ENCODE peak calls at places on chromosomes 16 and 17, in seven cellular contexts. S, A, L, Z, T, X and F are unnamed samples.

GRCh38 chr17:64147110-64148016 is 17.4 kb upstream of the ERN1 start:
- DNase-seq in S (no peak), A (peak), L (no peak), Z (no peak), T (no peak), X (peak), F (peak)

GRCh38 chr16:56993204-56993603 is 3.8 kb downstream of the NLRC5 start:
- DNase-seq in S (no peak), A (peak), L (no peak), Z (no peak), T (no peak), X (no peak), F (no peak)

GRCh38 chr17:6166492-6167179 is 96.5 kb downstream of the WSCD1 start:
- DNase-seq in S (no peak), A (no peak), L (no peak), Z (no peak), T (peak), X (no peak), F (no peak)

GRCh38 chr16:60166111-60166510 is 1432.0 kb upstream of the GOT2 start:
- DNase-seq in S (no peak), A (no peak), L (no peak), Z (no peak), T (no peak), X (no peak), F (no peak)

GRCh38 chr16:2147981-2148671 is at the start of gene RAB26:
- DNase-seq in S (peak), A (peak), L (peak), Z (peak), T (peak), X (peak), F (peak)

GRCh38 chr17:75654176-75654575 is 12.8 kb downstream of the RECQL5 start:
- DNase-seq in S (no peak), A (no peak), L (no peak), Z (peak), T (no peak), X (no peak), F (no peak)

GRCh38 chr17:77826132-77826873 is 132.2 kb upstream of the TNRC6C start:
- DNase-seq in S (no peak), A (no peak), L (no peak), Z (no peak), T (no peak), X (no peak), F (no peak)

GRCh38 chr17:42421479-42422332 is 1.4 kb downstream of the CAVIN1 start:
- DNase-seq in S (peak), A (no peak), L (peak), Z (no peak), T (peak), X (peak), F (peak)

GRCh38 chr17:68909066-68909465 is 46.1 kb downstream of the ABCA8 start:
- DNase-seq in S (peak), A (peak), L (peak), Z (no peak), T (no peak), X (peak), F (peak)

GRCh38 chr17:27898096-27898495 is 4.9 kb upstream of the LYRM9 start:
- DNase-seq in S (no peak), A (no peak), L (no peak), Z (no peak), T (no peak), X (no peak), F (no peak)

GRCh38 chr16:78551487-78552085 is 452.1 kb downstream of the WWOX start:
- DNase-seq in S (no peak), A (no peak), L (no peak), Z (no peak), T (no peak), X (no peak), F (no peak)

GRCh38 chr16:31088459-31089183 is at the start of gene PRSS53:
- DNase-seq in S (no peak), A (no peak), L (no peak), Z (no peak), T (peak), X (no peak), F (no peak)

GRCh38 chr16:47018223-47018891 is 44.9 kb upstream of the DNAJA2 start:
- DNase-seq in S (no peak), A (peak), L (no peak), Z (peak), T (peak), X (peak), F (peak)

GRCh38 chr17:79612468-79613194 is 1.8 kb upstream of the RBFOX3 start:
- DNase-seq in S (no peak), A (peak), L (no peak), Z (no peak), T (peak), X (peak), F (peak)

GRCh38 chr17:64319531-64319930 is 56.5 kb upstream of the TEX2 start:
- DNase-seq in S (no peak), A (no peak), L (no peak), Z (no peak), T (no peak), X (no peak), F (no peak)

GRCh38 chr17:9937164-9937835 is 32.2 kb upstream of the RCVRN start:
- DNase-seq in S (peak), A (peak), L (peak), Z (peak), T (no peak), X (no peak), F (no peak)

GRCh38 chr16:68491576-68491950 is 43.3 kb upstream of the SMPD3 start:
- DNase-seq in S (no peak), A (no peak), L (no peak), Z (no peak), T (no peak), X (no peak), F (no peak)

GRCh38 chr16:77763994-77764393 is 24.4 kb upstream of the VAT1L start:
- DNase-seq in S (no peak), A (no peak), L (no peak), Z (no peak), T (no peak), X (no peak), F (no peak)

GRCh38 chr17:79573196-79573929 is 37.5 kb downstream of the RBFOX3 start:
- DNase-seq in S (no peak), A (no peak), L (no peak), Z (peak), T (no peak), X (no peak), F (no peak)

GRCh38 chr16:68668266-68668665 is 23.2 kb downstream of the CDH3 start:
- DNase-seq in S (no peak), A (no peak), L (no peak), Z (no peak), T (no peak), X (no peak), F (no peak)

GRCh38 chr17:35742896-35743477 is 10.1 kb downstream of the GAS2L2 start:
- DNase-seq in S (no peak), A (no peak), L (no peak), Z (peak), T (no peak), X (no peak), F (no peak)

GRCh38 chr16:46746821-46747776 is 1.0 kb downstream of the MYLK3 start:
- DNase-seq in S (no peak), A (no peak), L (peak), Z (no peak), T (peak), X (peak), F (no peak)

GRCh38 chr16:49827806-49828428 is 28.0 kb downstream of the ZNF423 start:
- DNase-seq in S (peak), A (no peak), L (peak), Z (no peak), T (no peak), X (no peak), F (peak)

GRCh38 chr16:59633996-59634579 is 900.0 kb upstream of the GOT2 start:
- DNase-seq in S (no peak), A (peak), L (no peak), Z (no peak), T (peak), X (no peak), F (no peak)

GRCh38 chr17:48625502-48626201 is 506 bp downstream of the HOXB9 start:
- DNase-seq in S (no peak), A (no peak), L (no peak), Z (no peak), T (peak), X (peak), F (no peak)

GRCh38 chr17:78185981-78186688 is 717 bp downstream of the TK1 start:
- DNase-seq in S (peak), A (no peak), L (peak), Z (no peak), T (peak), X (no peak), F (no peak)

GRCh38 chr16:14284930-14285541 is 213.9 kb downstream of the MRTFB start:
- DNase-seq in S (peak), A (peak), L (no peak), Z (peak), T (no peak), X (no peak), F (peak)

DNA sequence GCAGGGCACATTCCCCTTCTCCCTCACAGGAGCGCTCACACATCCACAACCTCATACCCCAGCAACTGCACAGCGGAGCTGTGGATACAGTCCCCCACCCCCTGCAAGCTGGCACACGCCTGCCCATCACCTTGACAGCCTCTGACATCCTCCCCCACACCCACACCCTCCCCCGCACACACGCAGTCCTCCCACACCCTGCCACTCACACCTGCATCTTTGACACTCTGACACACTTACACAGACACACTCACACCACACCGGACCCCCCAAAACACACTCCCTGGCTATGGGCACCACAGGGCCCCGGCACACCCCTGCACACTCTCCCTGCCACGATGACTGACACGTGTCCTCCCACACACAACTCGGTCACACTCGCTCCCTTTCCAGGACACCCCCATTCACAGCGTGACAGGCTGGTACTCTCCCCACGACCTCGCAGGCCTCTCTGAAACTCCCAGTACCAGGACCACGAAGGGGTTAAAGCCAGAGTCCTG is 531 bp upstream of the PPP1R1B start:
- DNase-seq in S (no peak), A (no peak), L (no peak), Z (no peak), T (no peak), X (no peak), F (no peak)
- H3K4me3 ChIP-seq in S (no peak), A (no peak), L (no peak), Z (no peak), T (no peak), X (no peak), F (no peak)

GRCh38 chr17:66043419-66043818 is 148.5 kb downstream of the CEP112 start:
- DNase-seq in S (no peak), A (no peak), L (no peak), Z (no peak), T (no peak), X (no peak), F (no peak)
- H3K4me3 ChIP-seq in S (no peak), A (no peak), L (no peak), Z (no peak), T (no peak), X (no peak), F (no peak)

DNA sequence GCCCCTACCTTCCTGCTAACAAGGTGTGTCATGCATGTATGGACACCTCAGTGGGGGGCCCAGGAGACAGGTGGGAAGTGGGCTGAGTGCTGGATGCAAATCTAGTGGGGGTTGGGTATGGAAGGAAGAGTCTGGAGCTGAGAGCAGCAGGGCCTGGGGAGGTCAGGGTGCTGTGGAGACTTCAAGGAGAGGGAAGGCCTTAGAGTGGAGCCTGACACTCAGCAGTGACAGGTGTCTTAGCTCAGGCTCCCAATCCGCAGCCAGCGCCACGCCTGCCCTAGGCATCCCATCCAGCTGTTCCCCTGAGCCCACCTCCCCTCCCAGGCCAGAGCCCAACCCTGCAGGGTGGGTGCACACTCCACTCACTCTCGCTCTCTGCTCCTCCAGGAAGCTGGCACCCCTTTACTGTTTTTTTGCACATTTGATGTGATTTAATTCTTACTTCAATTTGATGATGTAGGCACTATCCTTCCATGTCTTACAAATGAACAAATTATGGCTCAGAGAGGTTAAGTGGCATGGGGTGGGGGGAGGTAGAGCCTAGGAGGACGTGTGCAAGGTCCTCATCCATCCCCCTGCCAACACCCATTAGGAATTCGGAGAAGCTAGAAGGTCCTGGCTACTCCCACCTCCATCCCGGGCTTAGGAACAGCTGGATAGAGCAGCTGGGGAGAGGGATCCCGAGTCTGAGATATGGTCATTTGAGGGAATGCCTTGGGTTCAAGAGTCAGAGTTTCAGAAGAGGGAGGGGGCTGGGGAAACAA is 2.2 kb downstream of the FAM171A2 start:
- DNase-seq in S (no peak), A (no peak), L (no peak), Z (no peak), T (peak), X (no peak), F (no peak)
- H3K4me3 ChIP-seq in S (no peak), A (no peak), L (no peak), Z (no peak), T (no peak), X (no peak), F (no peak)

GRCh38 chr17:81097943-81098308 is 63.0 kb downstream of the BAIAP2 start:
- DNase-seq in S (peak), A (peak), L (no peak), Z (peak), T (peak), X (no peak), F (no peak)

GRCh38 chr17:81095608-81095888 is 60.6 kb downstream of the BAIAP2 start:
- DNase-seq in S (no peak), A (no peak), L (no peak), Z (no peak), T (no peak), X (no peak), F (no peak)

GRCh38 chr17:81097134-81097942 is 62.4 kb downstream of the BAIAP2 start:
- DNase-seq in S (peak), A (peak), L (peak), Z (peak), T (peak), X (no peak), F (peak)

GRCh38 chr17:81094744-81095607 is 60.0 kb downstream of the BAIAP2 start:
- DNase-seq in S (peak), A (peak), L (peak), Z (peak), T (peak), X (peak), F (peak)

GRCh38 chr17:81096741-81097133 is 61.8 kb downstream of the BAIAP2 start:
- DNase-seq in S (no peak), A (peak), L (no peak), Z (no peak), T (no peak), X (no peak), F (no peak)
- H3K4me3 ChIP-seq in S (no peak), A (no peak), L (no peak), Z (no peak), T (no peak), X (no peak), F (no peak)

GRCh38 chr16:3171181-3171854 is 16.7 kb upstream of the OR1F1 start:
- DNase-seq in S (no peak), A (no peak), L (no peak), Z (peak), T (no peak), X (no peak), F (no peak)

GRCh38 chr16:3174618-3175148 is 13.3 kb upstream of the OR1F1 start:
- DNase-seq in S (no peak), A (no peak), L (no peak), Z (no peak), T (no peak), X (no peak), F (no peak)

GRCh38 chr16:3173892-3174617 is 13.9 kb upstream of the OR1F1 start:
- DNase-seq in S (no peak), A (no peak), L (no peak), Z (peak), T (peak), X (no peak), F (peak)

GRCh38 chr16:3171855-3172593 is 16.0 kb upstream of the OR1F1 start:
- DNase-seq in S (no peak), A (peak), L (no peak), Z (peak), T (no peak), X (no peak), F (no peak)

GRCh38 chr16:3175157-3176153 is 12.5 kb upstream of the OR1F1 start:
- DNase-seq in S (no peak), A (peak), L (no peak), Z (peak), T (no peak), X (no peak), F (no peak)
- H3K4me3 ChIP-seq in S (no peak), A (peak), L (no peak), Z (no peak), T (no peak), X (no peak), F (no peak)

GRCh38 chr17:60388742-60389141 is 3.2 kb downstream of the USP32 start:
- DNase-seq in S (no peak), A (no peak), L (no peak), Z (no peak), T (no peak), X (no peak), F (peak)
- H3K4me3 ChIP-seq in S (no peak), A (no peak), L (no peak), Z (no peak), T (no peak), X (no peak), F (no peak)

DNA sequence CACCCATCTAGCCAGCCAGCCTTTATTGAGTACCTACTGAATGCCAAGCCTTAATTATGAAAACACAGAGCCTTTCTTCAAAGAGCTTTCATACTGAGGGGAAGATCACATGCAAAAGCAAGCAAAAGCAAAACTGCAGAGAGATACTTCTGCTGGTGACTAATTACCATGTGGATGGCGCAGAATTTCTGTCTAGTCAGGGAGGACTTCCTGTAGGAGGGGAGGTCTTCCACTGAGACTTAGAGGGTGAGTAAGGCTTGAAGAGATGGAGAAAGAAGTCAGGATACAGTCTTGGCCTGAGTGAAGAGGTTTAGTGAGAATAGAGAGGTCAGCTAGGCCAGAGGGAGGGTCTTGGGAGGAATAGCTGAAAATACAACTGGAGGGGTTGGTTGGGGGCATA is 53.9 kb upstream of the CCL2 start:
- DNase-seq in S (no peak), A (no peak), L (no peak), Z (no peak), T (no peak), X (no peak), F (no peak)
- H3K4me3 ChIP-seq in S (no peak), A (no peak), L (no peak), Z (no peak), T (no peak), X (no peak), F (no peak)

GRCh38 chr16:88385112-88385594 is 2.4 kb downstream of the ZNF469 start:
- DNase-seq in S (no peak), A (no peak), L (no peak), Z (no peak), T (no peak), X (no peak), F (no peak)
- H3K4me3 ChIP-seq in S (no peak), A (no peak), L (no peak), Z (no peak), T (no peak), X (no peak), F (no peak)